ENCODE peak calls at places on chromosomes 3 and 15, in eight cellular contexts. K is CD8-positive, alpha-beta T cell; Y is activated CD8-positive, alpha-beta memory T cell treated with anti-CD3 and anti-CD28 coated beads for 48 hours; O is stimulated activated CD4-positive, alpha-beta T cell treated with anti-CD3 and anti-CD28 coated beads, Interleukin-4, amount 100 ng/mL, for 48 hours; J is AG10803; C is stimulated activated CD8-positive, alpha-beta memory T cell treated with anti-CD3 and anti-CD28 coated beads, Interleukin-15, amount 100 ng/mL, for 24 hours; G is HS-27A; A is nephron progenitor cell. E is an unnamed sample.

GRCh38 chr15:70047386-70048195 is 50.1 kb downstream of the TLE3 start:
- DNase-seq in K (no peak), Y (no peak), O (no peak), J (peak; percentile 69), C (no peak), G (no peak), A (no peak), E (no peak)

GRCh38 chr3:123046262-123046873 is 18.8 kb upstream of the SEMA5B start:
- DNase-seq in K (no peak), Y (no peak), O (no peak), J (peak; percentile 78), C (no peak), G (peak; percentile 66), A (no peak), E (no peak)

GRCh38 chr3:173090492-173090891 is 50.5 kb downstream of the SPATA16 start:
- DNase-seq in K (no peak), Y (no peak), O (no peak), J (no peak), C (no peak), G (no peak), A (no peak), E (no peak)

GRCh38 chr3:176574736-176575135 is 622.5 kb downstream of the TBL1XR1 start:
- DNase-seq in K (no peak), Y (no peak), O (no peak), J (peak; percentile 21), C (no peak), G (no peak), A (no peak), E (no peak)

GRCh38 chr3:48301814-48302194 is 31.7 kb downstream of the SPINK8 start:
- DNase-seq in K (no peak), Y (peak; percentile 5), O (no peak), J (peak; percentile 36), C (no peak), G (peak; percentile 14), A (no peak), E (no peak)

GRCh38 chr3:113981803-113982202 is 34.0 kb downstream of the ZDHHC23 start:
- DNase-seq in K (no peak), Y (no peak), O (no peak), J (no peak), C (no peak), G (no peak), A (no peak), E (no peak)

GRCh38 chr15:90787881-90788280 is 70.7 kb downstream of the BLM start:
- DNase-seq in K (no peak), Y (no peak), O (no peak), J (no peak), C (no peak), G (no peak), A (no peak), E (no peak)

GRCh38 chr3:194906229-194906629 is 220.5 kb downstream of the FAM43A start:
- DNase-seq in K (no peak), Y (no peak), O (no peak), J (peak; percentile 5), C (no peak), G (no peak), A (no peak), E (peak; percentile 28)

GRCh38 chr15:69346112-69346511 is 47.4 kb downstream of the PAQR5 start:
- DNase-seq in K (no peak), Y (no peak), O (no peak), J (peak; percentile 47), C (no peak), G (peak; percentile 55), A (no peak), E (peak; percentile 22)

GRCh38 chr15:84826369-84826823 is 9.2 kb downstream of the ALPK3 start:
- DNase-seq in K (no peak), Y (no peak), O (no peak), J (peak; percentile 26), C (no peak), G (no peak), A (no peak), E (no peak)

GRCh38 chr15:90481023-90481422 is 48.7 kb upstream of the CRTC3 start:
- DNase-seq in K (no peak), Y (no peak), O (no peak), J (peak; percentile 7), C (no peak), G (no peak), A (no peak), E (no peak)

GRCh38 chr3:53354945-53355498 is 7.7 kb upstream of the DCP1A start:
- DNase-seq in K (no peak), Y (no peak), O (no peak), J (no peak), C (no peak), G (no peak), A (no peak), E (no peak)

GRCh38 chr3:47762233-47762632 is 19.5 kb downstream of the SMARCC1 start:
- DNase-seq in K (no peak), Y (no peak), O (no peak), J (peak; percentile 9), C (no peak), G (no peak), A (no peak), E (no peak)

E was measured in adipocyte.